ENCODE peak calls at places on chromosomes 5 and 9, in four cellular contexts. O is K562, G is GM12878, P is GM12891. R is an unnamed sample.

GRCh38 chr5:78331523-78332080 is 28.8 kb upstream of the SCAMP1 start:
- DNase-seq in O (no peak), G (no peak), P (no peak), R (no peak)

GRCh38 chr9:36320457-36320856 is 62.2 kb upstream of the GNE start:
- DNase-seq in O (no peak), G (no peak), P (no peak), R (no peak)

GRCh38 chr5:32538031-32538547 is 47.3 kb upstream of the SUB1 start:
- DNase-seq in O (no peak), G (peak; percentile 81), P (peak; percentile 38), R (no peak)

GRCh38 chr9:706606-707451 is 134.7 kb upstream of the DMRT1 start:
- DNase-seq in O (peak; percentile 1), G (no peak), P (peak; percentile 14), R (peak; percentile 48)

GRCh38 chr5:56649569-56649968 is 165.8 kb upstream of the MAP3K1 start:
- DNase-seq in O (no peak), G (no peak), P (no peak), R (no peak)

GRCh38 chr5:111953351-111954127 is 196.5 kb upstream of the NREP start:
- DNase-seq in O (no peak), G (no peak), P (no peak), R (no peak)

GRCh38 chr5:73299665-73300435 is 126.9 kb downstream of the TMEM174 start:
- DNase-seq in O (no peak), G (no peak), P (no peak), R (no peak)

GRCh38 chr5:13248236-13248635 is 696.3 kb downstream of the DNAH5 start:
- DNase-seq in O (no peak), G (no peak), P (no peak), R (no peak)

GRCh38 chr5:122008061-122008460 is 46.3 kb downstream of the SRFBP1 start:
- DNase-seq in O (no peak), G (no peak), P (no peak), R (no peak)

GRCh38 chr5:149358294-149358651 is 427 bp downstream of the PCYOX1L start:
- DNase-seq in O (peak; percentile 49), G (no peak), P (no peak), R (peak; percentile 38)

GRCh38 chr9:122350577-122351355 is 20.1 kb upstream of the PTGS1 start:
- DNase-seq in O (peak; percentile 83), G (no peak), P (peak; percentile 80), R (peak; percentile 78)

GRCh38 chr5:178240772-178241171 is 8.2 kb upstream of the PHYKPL start:
- DNase-seq in O (no peak), G (no peak), P (no peak), R (peak; percentile 58)

GRCh38 chr9:103431809-103432208 is 436.7 kb downstream of the CYLC2 start:
- DNase-seq in O (no peak), G (no peak), P (no peak), R (no peak)

GRCh38 chr5:45399041-45399440 is 297.1 kb downstream of the HCN1 start:
- DNase-seq in O (no peak), G (no peak), P (no peak), R (no peak)

GRCh38 chr9:116837038-116837998 is 150.2 kb downstream of the TRIM32 start:
- DNase-seq in O (no peak), G (no peak), P (no peak), R (no peak)

GRCh38 chr9:69204869-69205268 is 30.8 kb downstream of the TJP2 start:
- DNase-seq in O (no peak), G (no peak), P (no peak), R (no peak)

GRCh38 chr9:127873886-127874285 is 3.6 kb downstream of the AK1 start:
- DNase-seq in O (no peak), G (no peak), P (no peak), R (no peak)
- TF ChIP-seq POLR2AphosphoS5 in O (no peak), G (no peak), P (no peak), R (no peak)

GRCh38 chr9:127154003-127154389 is 31.6 kb upstream of the ANGPTL2 start:
- DNase-seq in O (no peak), G (no peak), P (no peak), R (no peak)
- TF ChIP-seq SPI1 in O (no peak), G (no peak), P (no peak), R (no peak)

GRCh38 chr5:98929123-98929981 is 545 bp upstream of the CHD1 start:
- DNase-seq in O (peak; percentile 96), G (peak; percentile 87), P (peak; percentile 50), R (peak; percentile 50)

GRCh38 chr5:98929982-98930355 is 1.2 kb upstream of the CHD1 start:
- DNase-seq in O (no peak), G (no peak), P (no peak), R (no peak)

GRCh38 chr5:98927988-98928801 is 612 bp downstream of the CHD1 start:
- DNase-seq in O (peak; percentile 75), G (no peak), P (peak; percentile 30), R (no peak)

GRCh38 chr5:98928802-98929122 is at the start of gene CHD1:
- DNase-seq in O (peak; percentile 98), G (no peak), P (peak; percentile 70), R (peak; percentile 59)

DNA sequence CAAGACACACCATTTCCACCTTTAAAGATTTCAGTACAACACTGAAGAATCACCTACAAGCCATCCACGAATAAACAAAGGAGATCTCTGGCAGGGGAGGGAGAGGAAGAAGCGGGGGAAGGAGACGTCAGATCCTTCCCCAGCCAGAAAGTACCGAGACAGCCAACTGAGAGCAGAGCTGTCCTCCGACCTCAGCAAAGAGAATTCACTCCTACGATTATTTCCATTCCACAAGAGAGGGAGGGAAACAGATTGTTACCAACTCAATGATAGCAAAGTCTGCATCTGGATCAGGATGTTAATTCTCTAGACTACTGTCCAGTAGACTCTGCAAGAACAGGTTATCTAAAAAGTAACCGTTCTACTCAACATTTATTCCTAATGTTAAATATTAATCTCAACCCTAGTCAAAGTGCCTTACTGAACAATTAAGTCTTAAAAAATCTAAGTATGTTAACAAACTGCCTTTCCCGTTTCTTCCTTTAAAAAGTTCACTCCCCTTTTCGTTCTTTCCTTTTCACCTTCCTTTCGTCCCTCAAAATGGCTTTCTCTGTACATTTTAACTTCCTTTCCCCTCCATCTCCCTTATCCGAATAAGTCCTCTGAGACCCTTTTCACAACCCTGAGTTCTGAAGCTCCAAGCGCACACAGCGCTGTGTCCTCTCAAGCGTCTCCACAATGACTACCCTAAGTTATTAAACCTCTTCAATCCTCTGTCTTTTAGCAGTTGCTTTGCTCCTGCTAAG is 1.4 kb downstream of the CHD1 start:
- DNase-seq in O (peak; percentile 76), G (no peak), P (no peak), R (no peak)
- TF ChIP-seq POLR2AphosphoS5 in O (peak; percentile 15), G (peak; percentile 96), P (peak; percentile 88), R (no peak)

DNA sequence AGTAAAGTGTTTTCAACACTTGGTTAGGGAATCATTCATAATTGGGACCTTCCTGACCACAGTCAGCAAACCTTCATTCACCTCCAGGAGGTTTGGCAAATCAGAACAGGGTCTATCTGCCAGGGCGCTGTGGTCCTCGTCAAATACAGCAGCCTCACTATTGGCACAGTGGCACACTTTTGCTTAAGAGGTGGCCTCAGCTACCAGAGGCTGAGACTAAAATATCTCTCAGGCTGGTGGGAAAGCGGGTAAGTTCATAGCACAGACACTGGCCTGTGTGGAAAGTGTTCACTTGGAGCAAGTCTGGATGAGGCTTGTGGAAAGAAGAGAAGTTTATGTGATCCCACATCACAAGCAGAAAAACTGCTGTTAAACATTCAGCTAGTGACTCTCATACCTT is 268.5 kb upstream of the DAPK1 start:
- DNase-seq in O (no peak), G (no peak), P (no peak), R (no peak)
- TF ChIP-seq SPI1 in O (no peak), G (no peak), P (no peak), R (no peak)

DNA sequence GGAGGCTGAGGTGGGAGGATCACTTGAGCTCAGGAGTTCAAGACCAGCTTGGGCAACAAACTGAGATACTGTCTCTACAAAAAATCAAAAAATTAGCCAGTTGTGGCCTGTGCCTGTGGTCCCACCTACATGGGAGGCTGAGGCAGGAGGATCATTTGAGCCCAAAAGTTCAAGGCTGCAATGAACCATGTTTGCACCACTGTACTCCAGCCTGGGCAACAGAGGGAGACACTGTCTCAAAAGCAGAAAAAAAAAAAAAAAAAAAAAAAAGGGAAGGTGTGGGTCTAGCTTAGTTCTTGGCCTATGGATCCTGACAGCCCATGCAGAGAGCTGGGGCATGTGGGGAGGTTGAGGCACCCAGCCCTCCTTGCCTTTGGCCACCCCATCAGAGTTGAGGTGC is 10.9 kb downstream of the PLPP7 start:
- DNase-seq in O (no peak), G (no peak), P (no peak), R (no peak)
- TF ChIP-seq POLR2AphosphoS5 in O (no peak), G (no peak), P (no peak), R (no peak)

GRCh38 chr5:61915646-61916045 is 390.4 kb upstream of the KIF2A start:
- DNase-seq in O (peak; percentile 4), G (no peak), P (no peak), R (no peak)

GRCh38 chr5:61916621-61917620 is 389.1 kb upstream of the KIF2A start:
- DNase-seq in O (peak; percentile 12), G (no peak), P (no peak), R (no peak)

GRCh38 chr5:61924251-61924650 is 381.8 kb upstream of the KIF2A start:
- DNase-seq in O (no peak), G (no peak), P (no peak), R (no peak)

GRCh38 chr5:61918606-61919005 is 387.4 kb upstream of the KIF2A start:
- DNase-seq in O (no peak), G (no peak), P (no peak), R (no peak)

GRCh38 chr5:61919920-61920319 is 386.1 kb upstream of the KIF2A start:
- DNase-seq in O (no peak), G (no peak), P (no peak), R (no peak)
- TF ChIP-seq SPI1 in O (no peak), G (no peak), P (no peak), R (no peak)

GRCh38 chr9:136711751-136712689 is at the start of gene DIPK1B:
- DNase-seq in O (peak; percentile 65), G (no peak), P (no peak), R (no peak)

GRCh38 chr9:136714876-136715239 is 2.5 kb downstream of the DIPK1B start:
- DNase-seq in O (no peak), G (no peak), P (no peak), R (no peak)

GRCh38 chr9:136713555-136713949 is 1.2 kb downstream of the DIPK1B start:
- DNase-seq in O (no peak), G (no peak), P (no peak), R (no peak)

GRCh38 chr9:136712690-136713554 is 550 bp downstream of the DIPK1B start:
- DNase-seq in O (no peak), G (no peak), P (no peak), R (no peak)

GRCh38 chr9:136714096-136714875 is 1.9 kb downstream of the DIPK1B start:
- DNase-seq in O (no peak), G (no peak), P (no peak), R (no peak)
- TF ChIP-seq POLR2AphosphoS5 in O (no peak), G (no peak), P (no peak), R (no peak)

DNA sequence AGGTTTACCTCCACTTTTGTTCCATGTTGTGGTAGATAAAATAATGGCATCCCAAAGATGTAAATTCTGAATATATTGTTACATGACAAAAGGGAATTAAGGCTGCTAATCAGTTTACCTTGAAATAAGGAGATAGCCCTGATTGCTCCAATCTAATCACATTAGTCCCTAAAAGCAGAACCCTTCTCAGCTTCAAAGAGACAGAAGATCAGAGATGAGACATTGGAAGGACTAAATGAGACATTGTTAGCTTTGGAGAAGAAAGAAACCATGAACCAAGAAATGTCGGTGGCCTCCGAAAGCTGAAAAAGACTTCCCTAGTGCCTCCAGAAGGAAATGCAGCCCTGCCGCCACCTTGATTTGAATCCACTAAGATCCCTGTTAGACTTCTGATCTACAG is 82.8 kb upstream of the PARP8 start:
- DNase-seq in O (no peak), G (no peak), P (no peak), R (no peak)
- TF ChIP-seq SPI1 in O (no peak), G (no peak), P (no peak), R (no peak)

R was measured in HL-60.